ENCODE peak calls at places on chromosomes 11 and 22, in seven cellular contexts. X, T, Q, R, J, I and U are unnamed samples.

GRCh38 chr11:69216609-69217008 is 60.9 kb downstream of the SMIM38 start:
- DNase-seq in X (peak; percentile 38), T (no peak), Q (no peak), R (no peak), J (no peak), I (no peak), U (peak; percentile 11)

GRCh38 chr11:1039481-1040427 is 3.2 kb upstream of the MUC6 start:
- DNase-seq in X (no peak), T (no peak), Q (no peak), R (no peak), J (peak; percentile 72), I (no peak), U (peak; percentile 90)

GRCh38 chr22:48758905-48759875 is 1068.5 kb downstream of the BRD1 start:
- DNase-seq in X (no peak), T (no peak), Q (no peak), R (no peak), J (no peak), I (no peak), U (no peak)

GRCh38 chr22:48938741-48939140 is 888.9 kb downstream of the BRD1 start:
- DNase-seq in X (no peak), T (no peak), Q (no peak), R (no peak), J (no peak), I (no peak), U (no peak)

GRCh38 chr11:132914600-132914999 is 617.7 kb downstream of the OPCML start:
- DNase-seq in X (no peak), T (no peak), Q (no peak), R (no peak), J (no peak), I (no peak), U (no peak)

GRCh38 chr11:113906038-113906437 is 1.4 kb downstream of the HTR3B start:
- DNase-seq in X (peak; percentile 38), T (no peak), Q (no peak), R (peak; percentile 81), J (peak; percentile 93), I (peak; percentile 45), U (peak; percentile 45)

GRCh38 chr11:13446444-13446843 is 16.6 kb downstream of the BTBD10 start:
- DNase-seq in X (peak; percentile 72), T (no peak), Q (no peak), R (no peak), J (peak; percentile 62), I (no peak), U (no peak)

GRCh38 chr11:120316880-120317688 is 8.0 kb upstream of the TLCD5 start:
- DNase-seq in X (peak; percentile 65), T (no peak), Q (no peak), R (peak; percentile 74), J (peak; percentile 99), I (no peak), U (peak; percentile 97)

GRCh38 chr11:113400631-113401230 is 13.2 kb downstream of the ANKK1 start:
- DNase-seq in X (no peak), T (no peak), Q (no peak), R (no peak), J (no peak), I (no peak), U (no peak)

GRCh38 chr22:46149493-46149997 is 781 bp upstream of the PPARA start:
- DNase-seq in X (peak; percentile 54), T (peak; percentile 35), Q (peak; percentile 10), R (peak; percentile 75), J (no peak), I (no peak), U (peak; percentile 63)

GRCh38 chr11:126411971-126412381 is 56.5 kb downstream of the ST3GAL4 start:
- DNase-seq in X (peak; percentile 48), T (no peak), Q (no peak), R (peak; percentile 44), J (no peak), I (no peak), U (no peak)

GRCh38 chr22:19270873-19271272 is 20.6 kb downstream of the CLTCL1 start:
- DNase-seq in X (no peak), T (no peak), Q (no peak), R (no peak), J (no peak), I (no peak), U (no peak)

GRCh38 chr11:111299111-111300026 is 1.0 kb downstream of the POU2AF3 start:
- DNase-seq in X (peak; percentile 71), T (no peak), Q (no peak), R (peak; percentile 75), J (peak; percentile 43), I (no peak), U (peak; percentile 71)

GRCh38 chr11:79088967-79089366 is 351.9 kb downstream of the TENM4 start:
- DNase-seq in X (no peak), T (no peak), Q (no peak), R (no peak), J (no peak), I (no peak), U (no peak)

GRCh38 chr11:104219081-104219480 is 55.1 kb upstream of the PDGFD start:
- DNase-seq in X (peak; percentile 18), T (no peak), Q (no peak), R (no peak), J (no peak), I (no peak), U (no peak)

GRCh38 chr11:46615756-46616155 is 1.3 kb downstream of the HARBI1 start:
- DNase-seq in X (peak; percentile 53), T (no peak), Q (no peak), R (no peak), J (peak; percentile 20), I (no peak), U (no peak)

GRCh38 chr11:86374586-86374985 is at the start of gene CCDC81:
- DNase-seq in X (peak; percentile 33), T (no peak), Q (no peak), R (peak; percentile 95), J (no peak), I (no peak), U (no peak)

GRCh38 chr11:36431429-36432092 is 78.5 kb downstream of the TRAF6 start:
- DNase-seq in X (peak; percentile 98), T (no peak), Q (no peak), R (no peak), J (peak; percentile 87), I (peak; percentile 84), U (peak; percentile 69)

GRCh38 chr22:43996170-43996980 is 27.7 kb upstream of the PARVB start:
- DNase-seq in X (no peak), T (peak; percentile 50), Q (no peak), R (no peak), J (no peak), I (no peak), U (peak; percentile 32)

GRCh38 chr11:721347-721912 is 15.4 kb downstream of the EPS8L2 start:
- DNase-seq in X (no peak), T (no peak), Q (peak; percentile 48), R (no peak), J (no peak), I (no peak), U (no peak)

DNA sequence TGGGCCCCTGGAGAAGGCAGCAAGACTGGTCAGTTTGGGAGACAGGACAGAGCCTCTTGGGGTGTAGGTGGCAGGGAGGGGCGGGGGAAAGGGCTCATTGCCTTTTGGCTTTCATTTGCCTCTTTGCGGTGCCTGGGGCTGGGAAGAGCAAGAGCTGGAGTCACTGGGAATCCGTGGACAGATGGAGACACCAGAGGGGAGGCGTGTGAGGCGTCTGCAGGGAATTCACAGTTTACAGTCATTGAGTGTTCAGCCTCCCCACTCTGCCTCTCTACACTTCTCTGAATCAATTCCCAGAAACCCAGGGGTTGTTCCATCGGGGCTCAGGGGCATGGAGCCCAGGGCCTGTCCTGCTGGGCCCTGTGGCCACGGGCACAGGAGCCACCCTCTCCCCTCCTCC is 160.5 kb upstream of the NAV2 start:
- DNase-seq in X (no peak), T (no peak), Q (no peak), R (no peak), J (no peak), I (no peak), U (peak; percentile 17)
- H3K9me2 ChIP-seq in X (no peaks in the 10 kb centered on the region), T (no peaks in the 10 kb centered on the region), Q (no peaks in the 10 kb centered on the region), R (no peaks in the 10 kb centered on the region), J (no peaks in the 10 kb centered on the region), I (no peaks in the 10 kb centered on the region), U (no peaks in the 10 kb centered on the region)

DNA sequence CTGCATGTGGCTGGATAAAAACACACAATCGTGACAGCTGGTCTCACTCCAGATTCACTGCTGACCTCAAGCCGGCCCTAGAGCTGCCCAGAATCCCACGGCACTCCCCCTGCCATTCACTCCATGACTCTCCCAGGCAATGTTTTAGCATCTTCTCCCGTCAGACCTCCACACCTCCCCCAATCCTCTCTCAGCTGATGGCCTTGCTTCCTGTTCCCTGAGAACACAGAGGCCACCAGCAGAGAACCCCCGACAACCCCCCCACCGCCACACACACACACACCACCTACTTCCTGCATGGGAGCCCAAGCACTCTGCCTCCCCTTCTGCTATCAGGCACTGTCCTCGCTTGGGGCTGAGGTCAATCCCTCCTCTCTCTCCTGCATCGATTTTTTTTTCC is 9.3 kb downstream of the TNKS1BP1 start:
- DNase-seq in X (no peak), T (no peak), Q (no peak), R (peak; percentile 50), J (no peak), I (no peak), U (no peak)
- H3K4me1 ChIP-seq in X (peaks cover 39% of the 10 kb centered on the region), T (no peaks in the 10 kb centered on the region), Q (no peaks in the 10 kb centered on the region), R (peaks cover 30% of the 10 kb centered on the region), J (peaks cover 16% of the 10 kb centered on the region), I (peaks cover 19% of the 10 kb centered on the region), U (peaks cover 21% of the 10 kb centered on the region)

GRCh38 chr11:63985812-63986155 is 454 bp upstream of the OTUB1 start:
- DNase-seq in X (peak; percentile 67), T (peak; percentile 57), Q (peak; percentile 68), R (peak; percentile 66), J (no peak), I (no peak), U (no peak)

GRCh38 chr11:63986156-63986931 is at the start of gene OTUB1:
- DNase-seq in X (peak; percentile 96), T (peak; percentile 84), Q (peak; percentile 88), R (peak; percentile 99), J (peak; percentile 99), I (peak; percentile 78), U (peak; percentile 92)

GRCh38 chr11:63991558-63991957 is 5.3 kb downstream of the OTUB1 start:
- DNase-seq in X (no peak), T (no peak), Q (no peak), R (no peak), J (no peak), I (no peak), U (no peak)

GRCh38 chr11:63986932-63987513 is 785 bp downstream of the OTUB1 start:
- DNase-seq in X (peak; percentile 15), T (no peak), Q (no peak), R (no peak), J (no peak), I (no peak), U (no peak)
- H3K79me2 ChIP-seq in X (peaks cover 85% of the 10 kb centered on the region), T (peaks cover 44% of the 10 kb centered on the region), Q (peaks cover 17% of the 10 kb centered on the region), R (peaks cover 28% of the 10 kb centered on the region), J (peaks cover 46% of the 10 kb centered on the region), I (peaks cover 46% of the 10 kb centered on the region), U (peaks cover 36% of the 10 kb centered on the region)

GRCh38 chr11:12106101-12106500 is 4.3 kb upstream of the MICAL2 start:
- DNase-seq in X (no peak), T (no peak), Q (no peak), R (no peak), J (no peak), I (no peak), U (no peak)

GRCh38 chr11:12105471-12105870 is 4.9 kb upstream of the MICAL2 start:
- DNase-seq in X (no peak), T (no peak), Q (no peak), R (no peak), J (no peak), I (no peak), U (no peak)

GRCh38 chr11:12102588-12103410 is 7.6 kb upstream of the MICAL2 start:
- DNase-seq in X (no peak), T (no peak), Q (no peak), R (peak; percentile 44), J (peak; percentile 29), I (no peak), U (no peak)

GRCh38 chr11:12101318-12101717 is 9.1 kb upstream of the MICAL2 start:
- DNase-seq in X (no peak), T (no peak), Q (no peak), R (no peak), J (no peak), I (no peak), U (no peak)

GRCh38 chr11:12103411-12104225 is 6.8 kb upstream of the MICAL2 start:
- DNase-seq in X (no peak), T (no peak), Q (no peak), R (no peak), J (no peak), I (no peak), U (no peak)
- H3K9me2 ChIP-seq in X (no peaks in the 10 kb centered on the region), T (no peaks in the 10 kb centered on the region), Q (no peaks in the 10 kb centered on the region), R (no peaks in the 10 kb centered on the region), J (no peaks in the 10 kb centered on the region), I (no peaks in the 10 kb centered on the region), U (no peaks in the 10 kb centered on the region)